ENCODE peak calls at places on chromosomes 2 and 18, in eight cellular contexts. M is stomach, O is A549, R is K562, B is transverse colon, D is SK-N-SH, A is ovary, F is tibial nerve. E is an unnamed sample.
A peak's percentile ranks its signal among the peaks of the same experiment; 100 is the strongest.

GRCh38 chr2:210224660-210225460 is at the start of gene ACADL:
- DNase-seq in M (peak; percentile 82), O (peak; percentile 32), R (no peak), B (peak; percentile 49), D (peak; percentile 89), A (peak; percentile 52), F (peak; percentile 63), E (peak; percentile 94)

GRCh38 chr2:68832161-68832869 is 38.9 kb downstream of the BMP10 start:
- DNase-seq in M (no peak), O (peak; percentile 22), R (peak; percentile 29), B (peak; percentile 56), D (no peak), A (peak; percentile 47), F (peak; percentile 61), E (no peak)

GRCh38 chr2:237723023-237723422 is 75.6 kb upstream of the RBM44 start:
- DNase-seq in M (no peak), O (no peak), R (no peak), B (no peak), D (no peak), A (no peak), F (no peak), E (no peak)

GRCh38 chr18:32086866-32087265 is 4.8 kb upstream of the RNF138 start:
- DNase-seq in M (no peak), O (no peak), R (no peak), B (no peak), D (no peak), A (no peak), F (no peak), E (no peak)

GRCh38 chr18:55300469-55301195 is 287.4 kb downstream of the TCF4 start:
- DNase-seq in M (no peak), O (no peak), R (peak; percentile 20), B (no peak), D (peak; percentile 65), A (no peak), F (no peak), E (no peak)

GRCh38 chr2:128640166-128640846 is 321.6 kb upstream of the HS6ST1 start:
- DNase-seq in M (peak; percentile 9), O (no peak), R (no peak), B (no peak), D (no peak), A (no peak), F (no peak), E (no peak)

GRCh38 chr2:120398961-120399888 is 53.3 kb downstream of the INHBB start:
- DNase-seq in M (peak; percentile 30), O (peak; percentile 97), R (peak; percentile 26), B (peak; percentile 1), D (no peak), A (no peak), F (no peak), E (no peak)

GRCh38 chr2:143161982-143162837 is 33.0 kb downstream of the ARHGAP15 start:
- DNase-seq in M (peak; percentile 29), O (peak; percentile 58), R (no peak), B (peak; percentile 33), D (peak; percentile 21), A (peak; percentile 30), F (peak; percentile 33), E (no peak)

GRCh38 chr2:239526666-239527415 is 126.0 kb upstream of the HDAC4 start:
- DNase-seq in M (no peak), O (no peak), R (no peak), B (no peak), D (no peak), A (no peak), F (no peak), E (no peak)

GRCh38 chr2:54809814-54810213 is 86.4 kb downstream of the EML6 start:
- DNase-seq in M (no peak), O (peak; percentile 29), R (no peak), B (no peak), D (no peak), A (no peak), F (no peak), E (no peak)

GRCh38 chr2:128791120-128791982 is 472.7 kb upstream of the HS6ST1 start:
- DNase-seq in M (no peak), O (no peak), R (no peak), B (no peak), D (no peak), A (no peak), F (no peak), E (no peak)

GRCh38 chr2:128451084-128451483 is 132.4 kb upstream of the HS6ST1 start:
- DNase-seq in M (peak; percentile 21), O (no peak), R (no peak), B (no peak), D (no peak), A (no peak), F (no peak), E (no peak)

GRCh38 chr2:143807677-143808076 is 678.5 kb downstream of the ARHGAP15 start:
- DNase-seq in M (no peak), O (no peak), R (no peak), B (peak; percentile 7), D (no peak), A (no peak), F (peak; percentile 7), E (no peak)

GRCh38 chr2:73142937-73143336 is 30.2 kb upstream of the RAB11FIP5 start:
- DNase-seq in M (no peak), O (no peak), R (no peak), B (no peak), D (no peak), A (no peak), F (no peak), E (no peak)

GRCh38 chr2:38528008-38528442 is 74.7 kb downstream of the HNRNPLL start:
- DNase-seq in M (no peak), O (peak; percentile 73), R (peak; percentile 26), B (no peak), D (peak; percentile 96), A (peak; percentile 63), F (peak; percentile 30), E (peak; percentile 88)

GRCh38 chr2:26281226-26281625 is 36.5 kb downstream of the HADHB start:
- DNase-seq in M (no peak), O (no peak), R (no peak), B (no peak), D (no peak), A (no peak), F (no peak), E (no peak)

GRCh38 chr18:46050268-46050667 is 21.8 kb downstream of the PSTPIP2 start:
- DNase-seq in M (no peak), O (no peak), R (no peak), B (no peak), D (no peak), A (no peak), F (no peak), E (no peak)

GRCh38 chr2:50492452-50492851 is 539.5 kb downstream of the NRXN1 start:
- DNase-seq in M (peak; percentile 39), O (peak; percentile 64), R (peak; percentile 62), B (peak; percentile 14), D (peak; percentile 57), A (no peak), F (peak; percentile 22), E (no peak)

GRCh38 chr2:236711440-236711839 is 141.8 kb downstream of the ACKR3 start:
- DNase-seq in M (no peak), O (no peak), R (no peak), B (no peak), D (no peak), A (no peak), F (peak; percentile 60), E (no peak)

GRCh38 chr2:224381913-224382647 is 19.8 kb downstream of the FAM124B start:
- DNase-seq in M (no peak), O (no peak), R (no peak), B (no peak), D (no peak), A (no peak), F (no peak), E (no peak)

GRCh38 chr18:62939925-62940324 is 224.6 kb downstream of the PHLPP1 start:
- DNase-seq in M (no peak), O (no peak), R (no peak), B (no peak), D (no peak), A (no peak), F (no peak), E (no peak)

DNA sequence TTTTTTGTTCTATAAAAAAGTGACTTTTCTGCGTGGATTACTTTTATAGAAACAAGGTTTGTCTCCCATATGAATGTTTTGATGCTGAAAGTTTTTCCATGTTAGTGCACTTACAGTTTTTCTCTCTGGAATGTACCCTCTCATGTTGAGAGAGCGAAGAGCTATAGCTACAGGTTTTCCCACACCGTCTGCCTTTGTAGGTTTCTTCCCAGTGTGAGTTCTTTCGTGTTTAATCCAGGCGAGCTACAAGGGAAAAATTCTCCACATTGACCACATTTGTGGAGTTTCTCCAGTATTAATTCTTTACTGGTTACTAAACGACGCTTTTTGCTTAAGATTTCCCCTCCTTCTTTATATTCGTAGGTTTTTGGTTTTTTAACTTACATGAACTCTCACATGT is 85.1 kb downstream of the ACSL3 start:
- DNase-seq in M (no peak), O (no peak), R (no peak), B (no peak), D (no peak), A (no peak), F (no peak), E (no peak)
- TF ChIP-seq EP300 in M (no peak), O (no peak), R (no peak), B (no peak), D (no peak), A (no peak), F (no peak), E (no peak)

GRCh38 chr2:167842047-167842446 is 405.3 kb downstream of the STK39 start:
- DNase-seq in M (no peak), O (no peak), R (no peak), B (no peak), D (no peak), A (no peak), F (no peak), E (no peak)
- TF ChIP-seq EP300 in M (no peak), O (no peak), R (no peak), B (no peak), D (no peak), A (no peak), F (no peak), E (no peak)

DNA sequence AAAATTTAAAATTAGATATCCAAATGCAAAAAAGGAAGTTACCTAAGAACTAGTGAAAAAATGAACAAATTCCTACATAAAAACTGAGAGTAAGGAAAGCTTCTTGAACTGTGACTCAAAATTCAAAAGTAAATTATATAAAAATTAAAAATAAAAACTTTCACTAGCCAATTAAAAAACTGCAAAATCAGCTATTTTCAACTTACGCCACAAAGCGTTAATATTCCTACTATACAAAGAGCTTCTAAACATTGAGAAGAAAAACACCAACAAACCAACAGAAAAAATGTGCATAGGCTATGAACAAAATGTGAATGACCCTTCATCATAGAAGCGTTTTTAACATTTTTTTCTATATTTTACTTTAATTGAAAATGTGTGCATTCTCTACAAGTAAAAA is 445.7 kb downstream of the CDH2 start:
- DNase-seq in M (no peak), O (no peak), R (no peak), B (no peak), D (no peak), A (no peak), F (no peak), E (no peak)
- TF ChIP-seq EP300 in M (no peak), O (no peak), R (no peak), B (no peak), D (no peak), A (no peak), F (no peak), E (no peak)

DNA sequence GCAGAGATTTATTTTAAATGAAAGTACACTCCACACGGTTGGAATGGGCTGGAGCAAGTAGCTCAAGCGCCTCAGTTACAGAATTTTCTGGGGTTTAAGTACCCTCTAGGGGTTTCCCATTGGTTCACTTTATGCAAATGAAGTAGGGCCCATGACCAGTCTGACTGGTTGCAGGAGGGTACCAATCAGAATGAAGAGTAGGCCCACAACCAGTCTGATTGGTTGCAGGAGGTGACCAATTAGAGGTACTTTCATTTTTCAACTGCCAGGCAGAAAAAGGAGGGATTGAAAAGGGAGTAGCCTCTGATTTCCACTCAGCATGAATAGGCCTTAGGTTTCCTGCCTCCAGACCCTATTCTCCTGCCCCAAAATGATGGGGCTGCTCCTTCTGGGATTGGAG is 210.3 kb downstream of the SH3BP4 start:
- DNase-seq in M (no peak), O (no peak), R (no peak), B (no peak), D (no peak), A (no peak), F (no peak), E (no peak)
- TF ChIP-seq EP300 in M (no peak), O (no peak), R (no peak), B (no peak), D (no peak), A (no peak), F (no peak), E (no peak)